ENCODE peak calls at places on chromosomes 2 and 18, in five cellular contexts. W is brain microvascular endothelial cell, V is lower leg skin, P is stomach, I is PC-3. J is an unnamed sample.

GRCh38 chr2:47237375-47238357 is 82.6 kb upstream of the STPG4 start:
- DNase-seq in W (peak), P (no peak), V (no peak), I (no peak), J (peak)

GRCh38 chr2:120763516-120763915 is 27.8 kb downstream of the GLI2 start:
- DNase-seq in I (no peak), V (no peak), W (no peak), P (no peak), J (no peak)

GRCh38 chr18:54957987-54958386 is 1.3 kb downstream of the CCDC68 start:
- DNase-seq in I (peak), W (peak), V (no peak), P (no peak), J (peak)

GRCh38 chr2:27569398-27569797 is 13.4 kb upstream of the ZNF512 start:
- DNase-seq in V (no peak), P (no peak), I (no peak), W (no peak), J (no peak)

GRCh38 chr2:45370367-45370766 is 240.7 kb downstream of the SRBD1 start:
- DNase-seq in V (no peak), W (no peak), P (no peak), I (peak), J (no peak)

GRCh38 chr2:158936978-158937377 is 31.5 kb upstream of the TANC1 start:
- DNase-seq in V (peak), I (peak), P (no peak), W (peak), J (peak)

GRCh38 chr2:77796397-77796796 is 274.2 kb upstream of the LRRTM4 start:
- DNase-seq in W (no peak), V (no peak), I (no peak), P (no peak), J (no peak)

GRCh38 chr2:120436885-120437603 is 91.1 kb downstream of the INHBB start:
- DNase-seq in I (peak), P (peak), V (no peak), W (peak), J (no peak)

GRCh38 chr2:120779781-120780283 is 44.2 kb downstream of the GLI2 start:
- DNase-seq in V (no peak), I (peak), P (no peak), W (peak), J (peak)

GRCh38 chr2:61065706-61066688 is at the start of gene SANBR:
- DNase-seq in W (peak), V (peak), I (peak), P (peak), J (peak)

GRCh38 chr2:99662761-99663341 is 173.0 kb upstream of the REV1 start:
- DNase-seq in W (peak), I (peak), V (peak), P (no peak), J (peak)

GRCh38 chr18:33744032-33744697 is 166.1 kb downstream of the ASXL3 start:
- DNase-seq in W (no peak), I (no peak), V (no peak), P (no peak), J (no peak)

GRCh38 chr2:225590932-225591331 is 191.4 kb downstream of the NYAP2 start:
- DNase-seq in I (no peak), W (no peak), P (no peak), V (no peak), J (no peak)

GRCh38 chr18:58213931-58214431 is 170.0 kb downstream of the NEDD4L start:
- DNase-seq in I (peak), P (no peak), W (peak), V (no peak), J (no peak)

GRCh38 chr2:11833601-11834000 is 87.2 kb downstream of the LPIN1 start:
- DNase-seq in V (no peak), W (peak), P (no peak), I (no peak), J (peak)

GRCh38 chr2:224284134-224284946 is 117.6 kb downstream of the FAM124B start:
- DNase-seq in I (peak), P (no peak), V (no peak), W (peak), J (no peak)

GRCh38 chr2:8926356-8926755 is 77.1 kb downstream of the MBOAT2 start:
- DNase-seq in W (no peak), I (no peak), P (no peak), V (no peak), J (no peak)

GRCh38 chr18:22185298-22185697 is 15.9 kb downstream of the GATA6 start:
- DNase-seq in I (no peak), W (no peak), V (no peak), P (no peak), J (no peak)

GRCh38 chr18:58196881-58197872 is 153.2 kb downstream of the NEDD4L start:
- DNase-seq in I (no peak), P (peak), W (no peak), V (no peak), J (no peak)

GRCh38 chr18:41326311-41326710 is 628.7 kb upstream of the PIK3C3 start:
- DNase-seq in I (peak), P (no peak), V (no peak), W (peak), J (peak)

GRCh38 chr2:28991021-28991420 is 9.9 kb downstream of the TOGARAM2 start:
- DNase-seq in W (no peak), P (peak), V (no peak), I (no peak), J (no peak)

GRCh38 chr2:192023006-192023405 is 171.7 kb downstream of the TMEFF2 start:
- DNase-seq in I (no peak), W (no peak), P (no peak), V (no peak), J (no peak)

GRCh38 chr2:108215794-108216211 is 24.0 kb upstream of the SULT1C3 start:
- DNase-seq in P (peak), W (peak), I (peak), V (no peak), J (no peak)

GRCh38 chr18:10490401-10491289 is 35.2 kb upstream of the NAPG start:
- DNase-seq in V (no peak), I (peak), P (no peak), W (no peak), J (no peak)

GRCh38 chr2:169362346-169363026 is at the start of gene LRP2:
- DNase-seq in P (no peak), W (no peak), V (no peak), I (no peak), J (no peak)

GRCh38 chr2:234978466-234979203 is 26.8 kb downstream of the SH3BP4 start:
- DNase-seq in V (no peak), W (no peak), I (peak), P (peak), J (no peak)

GRCh38 chr18:10101293-10101701 is 187.5 kb downstream of the VAPA start:
- DNase-seq in V (no peak), I (peak), P (no peak), W (peak), J (no peak)

GRCh38 chr2:169173876-169174275 is 104.5 kb downstream of the DHRS9 start:
- DNase-seq in I (peak), V (no peak), P (no peak), W (no peak), J (no peak)

GRCh38 chr2:10720983-10721343 is 467 bp upstream of the ATP6V1C2 start:
- DNase-seq in P (no peak), I (no peak), V (no peak), W (no peak), J (no peak)

GRCh38 chr2:82282111-82282882 is 1977.7 kb upstream of the LRRTM1 start:
- DNase-seq in I (no peak), V (no peak), P (no peak), W (no peak), J (no peak)

GRCh38 chr2:230472619-230473018 is 56.6 kb downstream of the SP100 start:
- DNase-seq in V (no peak), I (peak), P (no peak), W (peak), J (peak)

GRCh38 chr2:46825958-46826897 is 89.4 kb downstream of the MCFD2 start:
- DNase-seq in P (no peak), W (peak), I (no peak), V (no peak), J (peak)

GRCh38 chr18:46073474-46074331 is 1.6 kb upstream of the PSTPIP2 start:
- DNase-seq in P (peak), V (peak), I (peak), W (peak), J (no peak)

GRCh38 chr2:1864981-1865421 is 120.7 kb upstream of the PXDN start:
- DNase-seq in V (no peak), P (no peak), I (no peak), W (no peak), J (no peak)

GRCh38 chr2:127229555-127229954 is 9.5 kb upstream of the CYP27C1 start:
- DNase-seq in V (no peak), P (no peak), W (no peak), I (no peak), J (no peak)

GRCh38 chr2:127226520-127227263 is 6.6 kb upstream of the CYP27C1 start:
- DNase-seq in W (peak), I (peak), V (no peak), P (peak), J (peak)

GRCh38 chr2:127225186-127225960 is 5.3 kb upstream of the CYP27C1 start:
- DNase-seq in I (peak), W (peak), V (no peak), P (no peak), J (peak)

GRCh38 chr2:127228102-127228501 is 8.0 kb upstream of the CYP27C1 start:
- DNase-seq in I (peak), V (no peak), P (no peak), W (no peak), J (no peak)

DNA sequence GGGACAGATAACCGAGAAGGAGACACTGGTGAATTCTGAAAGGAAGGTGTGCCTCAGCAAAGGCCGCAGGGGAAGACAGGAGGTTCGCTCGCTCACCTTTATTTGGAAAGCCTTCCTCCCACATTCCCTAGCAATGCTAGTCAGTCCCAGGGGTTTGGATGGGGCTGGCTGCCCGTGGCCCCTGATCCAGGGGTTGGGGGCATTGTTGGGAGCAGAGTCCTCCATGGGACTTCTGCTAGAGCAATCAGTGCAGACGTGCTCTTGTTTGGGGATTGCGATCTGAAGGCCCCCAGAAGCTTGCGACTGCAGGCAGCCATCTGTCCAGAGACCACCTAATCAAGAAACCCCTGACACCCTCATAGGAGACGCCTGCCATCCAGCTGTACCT is 6.0 kb upstream of the CYP27C1 start:
- DNase-seq in P (no peak), I (peak), V (no peak), W (no peak), J (no peak)
- H3K4me3 ChIP-seq in P (no peak), I (peak), V (no peak), W (peak), J (no peak)

GRCh38 chr2:85307527-85307897 is 20.3 kb downstream of the TGOLN2 start:
- DNase-seq in W (no peak), P (no peak), V (no peak), I (no peak), J (no peak)
- H3K4me3 ChIP-seq in W (no peak), P (no peak), V (no peak), I (no peak), J (no peak)

GRCh38 chr2:157747280-157747679 is 118.6 kb upstream of the ACVR1C start:
- DNase-seq in P (no peak), V (no peak), W (no peak), I (no peak), J (no peak)
- H3K4me3 ChIP-seq in P (no peak), V (no peak), W (no peak), I (no peak), J (no peak)

GRCh38 chr2:127695491-127696472 is 5.5 kb upstream of the SFT2D3 start:
- DNase-seq in P (peak), W (peak), I (peak), V (no peak), J (no peak)
- H3K4me3 ChIP-seq in P (peak), W (peak), I (no peak), V (no peak), J (peak)

DNA sequence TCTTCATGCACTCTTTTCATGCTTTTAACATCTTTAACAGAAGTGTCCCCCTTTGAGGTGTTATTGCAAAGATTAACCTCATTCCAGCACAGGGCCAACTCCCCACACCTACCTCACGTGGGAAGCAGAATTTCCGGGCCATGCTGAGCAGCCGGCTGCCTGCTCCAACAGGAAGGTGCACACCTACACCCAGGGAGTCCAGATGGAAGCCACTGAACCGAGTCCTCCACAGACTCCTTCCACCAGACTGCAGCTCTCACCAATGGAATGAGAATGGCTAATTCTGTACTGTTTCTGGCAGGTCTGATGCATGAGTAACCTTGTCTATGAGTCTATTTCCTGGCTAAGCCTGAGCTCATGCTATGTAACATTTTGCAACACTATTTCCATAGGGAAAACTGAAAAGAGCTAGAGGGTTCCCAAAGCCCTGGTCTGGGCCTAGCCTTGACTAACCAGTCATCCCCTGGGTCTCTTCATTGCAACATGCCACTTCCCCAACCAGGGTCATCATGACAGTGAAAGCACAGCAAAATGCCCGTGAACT is 11.0 kb downstream of the ERFE start:
- DNase-seq in V (no peak), P (no peak), W (peak), I (peak), J (peak)
- H3K4me3 ChIP-seq in V (no peak), P (no peak), W (peak), I (no peak), J (peak)

GRCh38 chr2:66437055-66437454 is 2.1 kb downstream of the MEIS1 start:
- DNase-seq in V (no peak), I (no peak), W (no peak), P (no peak), J (no peak)

GRCh38 chr2:66436546-66436945 is 1.6 kb downstream of the MEIS1 start:
- DNase-seq in V (no peak), P (no peak), I (no peak), W (no peak), J (no peak)

GRCh38 chr2:66434679-66435548 is at the start of gene MEIS1:
- DNase-seq in I (peak), V (peak), W (peak), P (peak), J (peak)

GRCh38 chr2:66435549-66435875 is 587 bp downstream of the MEIS1 start:
- DNase-seq in I (no peak), P (no peak), V (no peak), W (no peak), J (no peak)

DNA sequence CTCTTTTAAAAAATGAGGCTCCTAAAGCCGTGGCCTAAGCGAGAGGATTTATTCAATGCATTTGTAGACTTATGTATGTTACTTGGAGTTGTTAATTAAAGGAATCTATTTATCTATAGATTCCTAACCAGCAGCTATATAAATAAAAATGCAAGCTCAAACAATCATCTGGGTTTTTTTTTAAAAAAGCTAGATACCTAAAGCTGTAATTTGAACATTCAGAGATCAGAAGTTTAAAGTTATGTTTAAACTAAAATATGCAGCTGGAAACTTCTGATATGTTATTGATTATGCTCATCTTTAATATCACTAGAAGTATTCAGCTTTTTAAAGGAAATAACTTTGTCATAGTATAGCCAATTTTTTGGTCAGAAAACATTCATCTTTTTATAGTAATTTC is 1.0 kb downstream of the MEIS1 start:
- DNase-seq in V (no peak), I (no peak), W (no peak), P (no peak), J (no peak)
- H3K4me3 ChIP-seq in V (peak), I (peak), W (peak), P (peak), J (peak)

GRCh38 chr18:7579923-7580542 is 12.9 kb downstream of the PTPRM start:
- DNase-seq in P (no peak), V (no peak), I (no peak), W (no peak), J (no peak)
- H3K4me3 ChIP-seq in P (no peak), V (no peak), I (no peak), W (no peak), J (no peak)

GRCh38 chr2:233422649-233423435 is 68.5 kb downstream of the DGKD start:
- DNase-seq in V (no peak), W (no peak), P (no peak), I (no peak), J (no peak)

GRCh38 chr2:233424028-233424951 is 70.0 kb downstream of the DGKD start:
- DNase-seq in W (no peak), V (peak), I (peak), P (peak), J (no peak)

GRCh38 chr2:233421091-233421816 is 67.0 kb downstream of the DGKD start:
- DNase-seq in I (no peak), P (peak), W (no peak), V (no peak), J (no peak)

GRCh38 chr2:233423436-233423860 is 69.2 kb downstream of the DGKD start:
- DNase-seq in P (peak), W (no peak), I (no peak), V (no peak), J (no peak)

DNA sequence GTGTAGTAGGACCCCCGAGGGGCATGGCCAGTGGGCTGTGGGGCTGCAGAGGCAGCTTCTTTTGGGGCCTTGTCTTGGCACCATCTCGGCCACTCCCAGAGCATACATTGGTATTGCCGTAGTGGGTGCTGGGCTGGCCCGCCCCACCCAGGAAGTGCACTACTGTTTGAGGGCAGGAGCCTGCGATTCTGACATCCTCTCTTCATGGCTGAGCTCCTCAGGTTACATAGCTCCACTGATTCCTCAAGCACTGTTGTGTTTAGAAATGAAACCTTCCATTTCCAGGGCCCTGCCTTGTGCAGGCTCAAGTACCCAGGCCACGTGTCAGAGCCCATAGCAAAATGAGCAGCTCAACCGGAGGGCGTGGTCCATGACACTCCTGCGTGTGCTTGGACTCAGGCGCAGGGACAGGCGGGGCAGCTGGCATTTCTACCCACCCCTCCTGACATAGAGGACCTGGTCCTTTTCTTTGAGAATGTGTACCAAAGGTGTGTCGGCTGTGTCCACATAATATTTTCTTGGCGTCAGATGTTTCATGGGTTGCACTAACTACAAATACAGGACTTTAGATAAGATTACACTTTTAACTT is 67.9 kb downstream of the DGKD start:
- DNase-seq in V (no peak), W (no peak), P (peak), I (peak), J (no peak)
- H3K4me3 ChIP-seq in V (no peak), W (no peak), P (peak), I (peak), J (no peak)

GRCh38 chr18:47696870-47697269 is 233.6 kb downstream of the SMAD2 start:
- DNase-seq in I (no peak), W (no peak), P (no peak), V (no peak), J (no peak)
- H3K4me3 ChIP-seq in I (no peak), W (no peak), P (no peak), V (no peak), J (no peak)

DNA sequence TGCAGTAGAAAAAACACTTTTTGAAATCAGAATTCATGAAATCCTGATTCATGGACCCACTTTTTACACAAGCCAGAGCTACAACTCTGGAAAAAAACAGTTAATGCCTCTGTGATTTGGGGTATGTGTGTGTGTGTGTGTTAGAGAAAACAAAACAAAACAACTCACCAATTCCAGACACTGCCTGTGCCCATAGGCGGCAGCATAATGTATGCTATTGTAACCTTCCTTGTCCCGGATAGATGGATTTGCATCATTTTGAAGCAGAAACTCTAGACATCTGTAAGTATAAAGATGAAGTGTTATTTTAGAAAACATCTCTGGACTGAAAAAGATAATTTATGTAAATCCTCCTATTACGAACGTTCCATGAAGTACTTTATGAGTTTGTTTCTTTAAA is 152.0 kb upstream of the PGAP1 start:
- DNase-seq in V (no peak), I (no peak), P (no peak), W (no peak), J (no peak)
- H3K4me3 ChIP-seq in V (no peak), I (no peak), P (no peak), W (no peak), J (no peak)

J was measured in skeletal muscle cell.